ENCODE peak calls at places on chromosomes 3 and 15, in four cellular contexts. H, J, A and C are unnamed samples.

GRCh38 chr15:88704791-88705768 is 66.3 kb downstream of the ISG20 start:
- DNase-seq in J (no peak), H (no peak), A (no peak), C (peak; percentile 40)

GRCh38 chr3:194277547-194278091 is 73.5 kb downstream of the CPN2 start:
- DNase-seq in A (no peak), J (no peak), H (no peak), C (no peak)

GRCh38 chr3:11498646-11499045 is 145.1 kb downstream of the VGLL4 start:
- DNase-seq in A (peak; percentile 55), H (no peak), J (no peak), C (no peak)

GRCh38 chr3:37712918-37713819 is 148.5 kb upstream of the CTDSPL start:
- DNase-seq in A (no peak), J (no peak), H (no peak), C (no peak)

GRCh38 chr15:34837246-34838016 is 42.1 kb upstream of the ACTC1 start:
- DNase-seq in H (no peak), J (no peak), A (no peak), C (no peak)

GRCh38 chr3:130658666-130659065 is 88.0 kb downstream of the PIK3R4 start:
- DNase-seq in A (no peak), J (no peak), H (no peak), C (no peak)

GRCh38 chr15:89340586-89340985 is 6.0 kb upstream of the POLG start:
- DNase-seq in A (no peak), J (no peak), H (no peak), C (no peak)

GRCh38 chr3:196003611-196004010 is 78.3 kb downstream of the TFRC start:
- DNase-seq in J (no peak), A (no peak), H (no peak), C (no peak)

GRCh38 chr3:189914799-189915198 is 205.9 kb downstream of the P3H2 start:
- DNase-seq in H (no peak), J (no peak), A (no peak), C (no peak)

GRCh38 chr3:31064021-31064420 is 169.6 kb upstream of the GADL1 start:
- DNase-seq in H (no peak), A (no peak), J (no peak), C (no peak)

GRCh38 chr3:113285226-113285625 is 73.9 kb downstream of the BOC start:
- DNase-seq in J (no peak), A (no peak), H (no peak), C (no peak)

GRCh38 chr3:114144909-114145688 is 33.8 kb downstream of the DRD3 start:
- DNase-seq in J (no peak), A (no peak), H (no peak), C (no peak)

GRCh38 chr3:125381743-125382142 is 6.6 kb upstream of the ZNF148 start:
- DNase-seq in J (peak; percentile 43), A (no peak), H (no peak), C (no peak)

GRCh38 chr3:146390006-146390772 is 79.2 kb downstream of the PLSCR2 start:
- DNase-seq in H (no peak), J (no peak), A (no peak), C (no peak)

GRCh38 chr3:182738583-182739514 is 54.5 kb upstream of the ATP11B start:
- DNase-seq in A (no peak), J (no peak), H (no peak), C (no peak)

GRCh38 chr15:50431204-50431603 is 7.0 kb downstream of the USP8 start:
- DNase-seq in J (no peak), A (no peak), H (no peak), C (no peak)

GRCh38 chr3:141401584-141402475 is 33.5 kb downstream of the ZBTB38 start:
- DNase-seq in A (no peak), J (no peak), H (no peak), C (peak; percentile 56)

GRCh38 chr3:187291512-187292132 is at the start of gene MASP1:
- DNase-seq in A (peak; percentile 12), J (no peak), H (no peak), C (peak; percentile 31)

GRCh38 chr3:135229018-135229495 is 434.0 kb downstream of the EPHB1 start:
- DNase-seq in H (no peak), A (no peak), J (no peak), C (peak; percentile 43)

GRCh38 chr3:136151219-136151618 is 44.9 kb downstream of the MSL2 start:
- DNase-seq in J (no peak), H (no peak), A (no peak), C (no peak)

GRCh38 chr15:66269326-66270090 is 16.0 kb upstream of the MEGF11 start:
- DNase-seq in J (no peak), H (peak; percentile 56), A (no peak), C (no peak)

GRCh38 chr15:78209646-78210348 is 24.6 kb downstream of the ACSBG1 start:
- DNase-seq in J (no peak), H (no peak), A (no peak), C (no peak)

GRCh38 chr15:36911322-36911944 is 188.9 kb downstream of the MEIS2 start:
- DNase-seq in A (peak; percentile 21), H (no peak), J (no peak), C (no peak)

GRCh38 chr15:54029076-54029475 is 50.8 kb downstream of the UNC13C start:
- DNase-seq in A (no peak), J (no peak), H (no peak), C (no peak)

GRCh38 chr15:52112203-52112750 is 298 bp downstream of the BCL2L10 start:
- DNase-seq in A (no peak), H (no peak), J (no peak), C (peak; percentile 66)

GRCh38 chr3:126682046-126682445 is 22.0 kb upstream of the CHCHD6 start:
- DNase-seq in A (no peak), H (no peak), J (no peak), C (no peak)
- TF ChIP-seq TCF7 in A (no peak), H (no peak), J (no peak), C (no peak)

GRCh38 chr15:68497206-68497910 is 65.4 kb upstream of the ITGA11 start:
- DNase-seq in H (no peak), J (no peak), A (no peak), C (no peak)
- TF ChIP-seq ESRRA in H (no peak), J (no peak), A (no peak), C (no peak)

GRCh38 chr3:16059081-16059537 is 115.4 kb upstream of the GALNT15 start:
- DNase-seq in H (no peak), J (no peak), A (no peak), C (no peak)
- TF ChIP-seq MAX in H (no peak), J (no peak), A (no peak), C (no peak)

GRCh38 chr3:7242303-7242635 is 381.4 kb downstream of the GRM7 start:
- DNase-seq in A (no peak), J (no peak), H (no peak), C (no peak)

GRCh38 chr3:7241584-7242302 is 380.8 kb downstream of the GRM7 start:
- DNase-seq in H (no peak), A (no peak), J (no peak), C (no peak)

GRCh38 chr3:7238565-7239295 is 377.8 kb downstream of the GRM7 start:
- DNase-seq in A (no peak), H (no peak), J (no peak), C (no peak)
- TF ChIP-seq TCF7 in A (no peak), H (no peak), J (no peak), C (no peak)

GRCh38 chr15:74007820-74008371 is 13.4 kb downstream of the PML start:
- DNase-seq in J (no peak), A (no peak), H (no peak), C (no peak)
- TF ChIP-seq ESRRA in J (no peak), A (no peak), H (no peak), C (no peak)

GRCh38 chr3:72341943-72342342 is 506.3 kb downstream of the SHQ1 start:
- DNase-seq in J (no peak), H (no peak), A (no peak), C (no peak)

GRCh38 chr3:72341380-72341770 is 506.9 kb downstream of the SHQ1 start:
- DNase-seq in H (no peak), A (no peak), J (no peak), C (no peak)

GRCh38 chr3:72340476-72341379 is 507.5 kb downstream of the SHQ1 start:
- DNase-seq in A (no peak), H (no peak), J (peak; percentile 32), C (no peak)

GRCh38 chr3:72343078-72343477 is 505.2 kb downstream of the SHQ1 start:
- DNase-seq in H (no peak), A (no peak), J (no peak), C (no peak)

GRCh38 chr3:72342450-72342849 is 505.8 kb downstream of the SHQ1 start:
- DNase-seq in H (no peak), J (no peak), A (no peak), C (no peak)
- TF ChIP-seq MAX in H (no peak), J (no peak), A (no peak), C (no peak)